ENCODE peak calls at places on chromosomes 2 and 18, in eight cellular contexts. I is CD8-positive, alpha-beta memory T cell; W is H1; K is fibroblast of lung; B is pancreas; L is cardiac muscle cell; V is right cardiac atrium; E is AG04450. Z is an unnamed sample.

GRCh38 chr2:168692132-168692762 is 110.2 kb upstream of the NOSTRIN start:
- DNase-seq in V (no peak), B (no peak), E (no peak), I (no peak), L (no peak), W (no peak), K (no peak), Z (no peak)

GRCh38 chr2:134774074-134774742 is 55.4 kb upstream of the TMEM163 start:
- DNase-seq in E (no peak), L (peak), K (no peak), B (no peak), V (no peak), I (no peak), W (no peak), Z (no peak)

GRCh38 chr2:61928816-61929471 is 23.5 kb downstream of the COMMD1 start:
- DNase-seq in B (no peak), K (no peak), I (no peak), L (no peak), W (no peak), V (no peak), E (no peak), Z (no peak)

GRCh38 chr2:216661639-216662375 is 28.6 kb downstream of the IGFBP2 start:
- DNase-seq in K (no peak), L (no peak), V (peak), B (no peak), W (no peak), I (no peak), E (no peak), Z (no peak)

GRCh38 chr2:208466133-208466919 is 59.7 kb downstream of the PTH2R start:
- DNase-seq in B (peak), W (peak), E (no peak), I (no peak), K (peak), V (no peak), L (peak), Z (no peak)

GRCh38 chr2:163171786-163172549 is 333.4 kb upstream of the KCNH7 start:
- DNase-seq in E (no peak), W (no peak), L (peak), B (no peak), I (no peak), K (peak), V (no peak), Z (no peak)

GRCh38 chr2:226118471-226119429 is 680.9 kb downstream of the IRS1 start:
- DNase-seq in W (no peak), L (peak), B (no peak), K (peak), V (no peak), E (peak), I (no peak), Z (no peak)

GRCh38 chr18:2602844-2603243 is 31.5 kb downstream of the NDC80 start:
- DNase-seq in K (no peak), B (no peak), W (no peak), V (no peak), I (no peak), L (no peak), E (no peak), Z (no peak)

GRCh38 chr2:143732076-143732475 is 602.9 kb downstream of the ARHGAP15 start:
- DNase-seq in B (no peak), E (no peak), K (peak), L (peak), W (no peak), V (no peak), I (no peak), Z (no peak)

GRCh38 chr2:177880278-177880677 is 192.3 kb downstream of the PDE11A start:
- DNase-seq in V (no peak), L (no peak), W (no peak), B (no peak), K (no peak), E (no peak), I (no peak), Z (no peak)

GRCh38 chr2:74374509-74375205 is 5.5 kb downstream of the DCTN1 start:
- DNase-seq in K (peak), V (peak), I (no peak), L (peak), W (peak), E (peak), B (peak), Z (peak)

GRCh38 chr2:133166024-133166423 is 402.2 kb downstream of the NCKAP5 start:
- DNase-seq in L (no peak), K (peak), V (no peak), I (no peak), W (no peak), B (no peak), E (no peak), Z (no peak)

GRCh38 chr2:64133828-64134227 is 10.4 kb downstream of the PELI1 start:
- DNase-seq in I (no peak), W (no peak), E (peak), L (peak), V (no peak), K (peak), B (no peak), Z (no peak)

GRCh38 chr2:64291181-64291580 is 147.0 kb upstream of the PELI1 start:
- DNase-seq in K (peak), B (no peak), W (no peak), E (no peak), L (peak), I (no peak), V (no peak), Z (no peak)

GRCh38 chr2:8456149-8457091 is 225.4 kb upstream of the ID2 start:
- DNase-seq in W (no peak), I (peak), K (no peak), L (no peak), V (peak), B (no peak), E (no peak), Z (no peak)

GRCh38 chr2:100819365-100820345 is at the start of gene NPAS2:
- DNase-seq in L (peak), W (peak), I (no peak), V (peak), K (peak), B (peak), E (no peak), Z (peak)

GRCh38 chr2:100817388-100817985 is 2.5 kb upstream of the NPAS2 start:
- DNase-seq in B (no peak), E (no peak), V (no peak), K (no peak), I (no peak), L (no peak), W (no peak), Z (no peak)

GRCh38 chr2:100818606-100819364 is 1.2 kb upstream of the NPAS2 start:
- DNase-seq in K (peak), L (peak), B (peak), E (peak), V (peak), I (no peak), W (peak), Z (peak)

GRCh38 chr2:100820346-100821254 is 661 bp downstream of the NPAS2 start:
- DNase-seq in I (no peak), K (no peak), W (peak), L (no peak), E (no peak), B (peak), V (peak), Z (no peak)

GRCh38 chr2:100818003-100818605 is 1.8 kb upstream of the NPAS2 start:
- DNase-seq in I (no peak), L (peak), E (no peak), V (no peak), W (no peak), K (peak), B (no peak), Z (no peak)
- H3K27ac ChIP-seq in I (no peak), L (no peak), E (peak), V (peak), W (no peak), K (no peak), B (peak), Z (peak)

GRCh38 chr2:172084734-172085459 is 410 bp upstream of the DLX1 start:
- DNase-seq in I (no peak), B (peak), L (peak), E (peak), W (peak), V (peak), K (peak), Z (no peak)

GRCh38 chr2:172087191-172087779 is 2.0 kb downstream of the DLX1 start:
- DNase-seq in B (no peak), E (no peak), K (no peak), V (no peak), L (no peak), W (no peak), I (no peak), Z (peak)

GRCh38 chr2:172084484-172084733 is 898 bp upstream of the DLX1 start:
- DNase-seq in E (no peak), L (no peak), K (no peak), B (no peak), I (no peak), W (no peak), V (no peak), Z (no peak)

GRCh38 chr2:172086349-172087190 is 1.3 kb downstream of the DLX1 start:
- DNase-seq in K (no peak), L (no peak), I (peak), W (peak), B (peak), E (no peak), V (peak), Z (peak)

DNA sequence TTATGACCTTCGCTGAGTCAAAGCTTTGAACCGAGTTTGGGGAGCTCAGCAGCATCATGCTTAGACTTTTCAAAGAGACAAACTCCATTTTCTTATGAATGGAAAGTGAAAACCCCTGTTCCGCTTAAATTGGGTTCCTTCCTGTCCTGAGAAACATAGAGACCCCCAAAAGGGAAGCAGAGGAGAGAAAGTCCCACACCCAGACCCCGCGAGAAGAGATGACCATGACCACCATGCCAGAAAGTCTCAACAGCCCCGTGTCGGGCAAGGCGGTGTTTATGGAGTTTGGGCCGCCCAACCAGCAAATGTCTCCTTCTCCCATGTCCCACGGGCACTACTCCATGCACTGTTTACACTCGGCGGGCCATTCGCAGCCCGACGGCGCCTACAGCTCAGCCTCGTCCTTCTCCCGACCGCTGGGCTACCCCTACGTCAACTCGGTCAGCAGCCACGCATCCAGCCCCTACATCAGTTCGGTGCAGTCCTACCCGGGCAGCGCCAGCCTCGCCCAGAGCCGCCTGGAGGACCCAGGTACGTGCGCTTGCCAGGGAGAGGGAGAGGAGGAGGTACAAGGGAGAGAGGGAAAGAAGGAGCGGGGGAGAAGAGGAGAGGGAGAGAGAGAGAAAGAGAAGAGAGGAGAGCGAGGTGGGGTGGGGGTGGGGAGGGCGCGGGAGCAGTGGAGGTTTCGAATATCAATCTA is at the start of gene DLX1:
- DNase-seq in B (no peak), E (no peak), W (peak), I (no peak), L (no peak), V (peak), K (no peak), Z (no peak)
- H3K27ac ChIP-seq in B (no peak), E (peak), W (no peak), I (peak), L (no peak), V (no peak), K (peak), Z (peak)

GRCh38 chr18:76564117-76564516 is 69.1 kb upstream of the ZNF516 start:
- DNase-seq in I (no peak), L (no peak), V (no peak), K (peak), B (no peak), W (peak), E (peak), Z (no peak)

GRCh38 chr18:76566987-76567386 is 71.9 kb upstream of the ZNF516 start:
- DNase-seq in B (no peak), L (no peak), K (no peak), E (no peak), W (no peak), V (no peak), I (no peak), Z (no peak)

GRCh38 chr18:76567835-76568445 is 72.9 kb upstream of the ZNF516 start:
- DNase-seq in E (no peak), I (no peak), B (no peak), L (no peak), V (no peak), K (no peak), W (no peak), Z (no peak)

GRCh38 chr18:76564636-76565237 is 69.7 kb upstream of the ZNF516 start:
- DNase-seq in E (no peak), I (no peak), L (peak), B (no peak), V (no peak), K (no peak), W (peak), Z (no peak)

DNA sequence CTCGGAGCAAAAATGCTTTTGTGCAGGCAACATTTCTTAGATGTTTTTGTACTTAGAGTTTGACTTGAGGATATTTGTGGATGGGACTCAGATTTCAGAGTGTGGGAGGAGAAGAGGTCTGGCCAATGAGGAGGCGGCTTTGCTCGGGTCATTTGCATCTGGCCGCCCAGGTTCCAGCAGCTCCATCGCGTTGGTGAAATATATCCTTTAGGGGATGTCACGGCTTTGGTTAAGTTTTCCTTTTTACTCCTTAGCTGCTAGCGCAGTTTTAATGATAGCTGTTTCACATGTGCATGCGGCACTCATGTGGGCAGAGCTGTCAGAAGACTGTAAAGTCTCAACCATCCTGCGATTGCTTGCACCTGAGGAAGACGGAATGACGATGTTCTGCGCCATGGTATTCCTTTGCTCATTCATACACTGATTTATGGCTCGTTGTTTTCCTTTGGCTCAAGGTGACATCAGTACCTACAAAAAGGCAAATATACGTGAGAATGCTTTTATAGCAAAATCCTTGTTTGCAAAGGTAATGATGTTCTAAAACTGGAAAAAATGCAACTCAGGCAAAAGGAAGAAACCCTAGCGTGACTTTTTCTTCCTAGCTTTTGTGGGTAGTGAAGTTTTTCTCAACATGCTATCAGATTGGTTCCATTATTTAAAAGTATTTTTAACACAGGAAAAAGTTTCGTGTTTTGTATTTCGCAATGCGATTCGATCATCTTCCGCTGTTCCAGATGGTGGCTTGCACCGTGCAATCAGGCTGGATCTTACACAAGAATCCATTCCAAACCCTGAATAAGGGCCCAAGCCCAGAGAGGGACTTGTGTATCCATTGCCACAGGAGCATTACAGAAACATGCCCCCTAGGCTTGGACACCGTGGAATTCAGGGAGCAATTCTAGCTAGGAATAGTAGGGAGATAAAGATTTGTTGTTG is 70.5 kb upstream of the ZNF516 start:
- DNase-seq in I (no peak), W (peak), L (peak), K (peak), V (peak), E (peak), B (peak), Z (peak)
- H3K27ac ChIP-seq in I (no peak), W (no peak), L (peak), K (peak), V (peak), E (peak), B (peak), Z (peak)

DNA sequence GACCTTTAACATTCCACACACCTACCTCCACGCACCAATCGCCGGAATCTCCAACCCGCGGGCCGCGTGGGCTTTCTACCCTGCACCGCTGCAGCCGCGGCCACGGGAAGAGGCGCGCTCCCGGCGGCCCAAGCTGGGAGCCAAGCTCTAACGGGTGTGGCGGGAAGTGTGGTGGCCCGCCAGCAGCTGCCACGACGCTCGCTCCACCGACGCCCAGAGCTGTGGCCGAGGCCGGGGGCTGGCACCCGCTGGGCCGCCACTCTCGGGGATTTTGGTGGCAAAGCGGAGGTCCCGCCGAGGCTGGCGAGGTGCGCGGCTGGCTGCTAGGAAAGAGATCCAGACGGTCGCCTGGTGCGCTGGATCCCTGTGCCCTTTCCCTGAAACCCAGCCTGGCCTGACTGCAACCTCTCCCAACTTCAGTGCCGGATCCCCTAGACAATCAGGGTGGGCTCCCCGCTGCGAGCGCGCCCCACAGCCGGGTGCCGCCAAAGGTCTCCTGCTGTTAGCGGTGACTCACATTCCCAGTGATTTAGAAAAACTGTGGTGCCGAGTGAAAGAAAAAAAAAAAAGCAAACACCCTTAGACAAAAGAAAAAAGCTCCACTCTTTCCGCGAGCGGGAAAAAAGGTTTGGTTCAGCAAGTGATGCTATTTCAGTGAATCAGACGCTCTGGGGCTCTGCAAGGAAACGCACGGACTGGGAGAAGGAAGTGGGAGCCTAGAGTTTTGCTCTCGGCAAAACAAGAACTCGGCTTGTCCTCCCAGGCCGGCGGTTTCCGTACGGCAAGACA is 2.9 kb upstream of the BCL2L11 start:
- DNase-seq in K (peak), B (peak), W (peak), L (peak), I (no peak), V (peak), E (peak), Z (no peak)
- H3K27ac ChIP-seq in K (no peak), B (no peak), W (no peak), L (no peak), I (no peak), V (no peak), E (peak), Z (peak)

GRCh38 chr2:100812141-100812540 is 7.8 kb upstream of the NPAS2 start:
- DNase-seq in E (no peak), W (no peak), K (no peak), L (no peak), V (no peak), B (no peak), I (no peak), Z (no peak)

GRCh38 chr2:100813527-100813926 is 6.4 kb upstream of the NPAS2 start:
- DNase-seq in E (no peak), B (no peak), K (peak), I (no peak), W (no peak), L (peak), V (no peak), Z (no peak)

GRCh38 chr2:100812573-100812972 is 7.4 kb upstream of the NPAS2 start:
- DNase-seq in W (no peak), E (no peak), K (no peak), B (no peak), L (no peak), I (no peak), V (no peak), Z (no peak)

GRCh38 chr2:100814453-100814852 is 5.5 kb upstream of the NPAS2 start:
- DNase-seq in K (no peak), B (peak), I (no peak), E (no peak), L (no peak), V (no peak), W (no peak), Z (no peak)

GRCh38 chr2:100814043-100814442 is 5.9 kb upstream of the NPAS2 start:
- DNase-seq in E (no peak), W (no peak), V (no peak), I (no peak), L (no peak), K (no peak), B (no peak), Z (no peak)
- H3K27ac ChIP-seq in E (no peak), W (no peak), V (peak), I (no peak), L (no peak), K (no peak), B (no peak), Z (no peak)

DNA sequence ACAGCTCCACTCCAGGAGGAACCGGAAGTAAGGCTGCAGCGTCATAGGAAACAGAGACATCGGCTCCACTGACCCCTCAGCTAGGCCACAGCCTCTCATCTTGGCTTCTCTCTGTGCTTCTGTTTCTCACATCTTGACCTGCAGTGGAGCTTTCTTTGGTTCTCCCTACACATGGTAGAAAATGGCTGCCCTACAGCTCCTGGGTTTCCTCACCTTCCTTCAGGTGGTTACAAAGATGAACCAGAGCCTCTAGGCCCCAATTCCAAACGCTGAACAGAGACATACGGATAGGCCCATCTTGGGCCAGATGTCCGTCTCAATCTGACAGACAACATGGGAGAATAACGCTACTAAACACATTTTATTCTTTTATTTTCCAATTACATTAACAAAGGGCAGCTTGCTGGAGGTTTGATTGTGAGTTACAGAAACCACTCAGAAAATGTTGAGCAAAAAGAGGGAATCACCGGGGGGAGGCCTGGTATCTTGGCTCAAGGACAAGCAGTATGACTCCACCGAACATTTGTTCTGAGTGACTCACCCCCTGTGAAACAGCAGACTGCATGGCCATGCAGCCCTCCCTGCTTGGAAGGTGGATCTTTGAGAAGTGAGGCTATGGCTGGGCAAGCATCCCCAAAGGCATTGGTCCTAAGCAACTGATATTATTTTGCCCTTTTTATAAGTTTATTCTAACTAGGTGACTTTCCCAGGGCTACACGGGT is 303.5 kb downstream of the CDCA7 start:
- DNase-seq in I (no peak), E (peak), B (no peak), V (no peak), W (no peak), K (peak), L (peak), Z (no peak)
- H3K27ac ChIP-seq in I (no peak), E (peak), B (no peak), V (no peak), W (no peak), K (peak), L (no peak), Z (no peak)

DNA sequence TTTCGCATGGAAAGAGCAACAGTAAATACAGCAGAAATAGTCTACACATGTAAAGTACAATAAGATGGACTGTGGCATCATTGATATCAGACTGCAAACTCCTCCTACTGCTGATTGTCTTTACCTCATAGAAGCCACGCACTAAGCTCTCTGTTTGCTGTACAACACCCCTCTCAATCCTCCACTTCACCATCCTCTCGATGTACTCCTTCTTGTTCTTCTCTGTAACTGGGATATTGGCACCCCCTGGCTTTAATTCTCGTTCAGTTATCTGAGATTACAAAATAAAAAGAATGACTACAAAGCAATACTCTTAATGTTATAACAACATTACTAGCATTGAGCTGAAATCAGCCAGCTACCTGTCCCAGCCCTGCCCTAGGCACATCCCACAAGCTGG is 49.3 kb upstream of the STK17B start:
- DNase-seq in K (no peak), L (no peak), V (no peak), W (no peak), I (no peak), E (no peak), B (no peak), Z (no peak)
- H3K27ac ChIP-seq in K (no peak), L (no peak), V (no peak), W (no peak), I (no peak), E (no peak), B (no peak), Z (no peak)